ENCODE peak calls at places on chromosomes 6 and 20, in nine cellular contexts. U, O, W, C, S, T, J, L and P are unnamed samples.
A peak's percentile ranks its signal among the peaks of the same experiment; 100 is the strongest.

GRCh38 chr6:28838289-28838633 is 85.5 kb downstream of the TRIM27 start:
- DNase-seq in J (peak; percentile 61), T (peak; percentile 61), O (peak; percentile 82), W (no peak), S (peak; percentile 47), U (peak; percentile 34), L (peak; percentile 88), C (peak; percentile 77), P (peak; percentile 68)

GRCh38 chr6:148146717-148147116 is 195.9 kb upstream of the SASH1 start:
- DNase-seq in T (no peak), S (no peak), W (no peak), U (no peak), L (no peak), J (no peak), C (peak; percentile 18), O (no peak), P (no peak)

GRCh38 chr20:57588596-57588995 is 27.7 kb downstream of the PCK1 start:
- DNase-seq in L (no peak), C (no peak), S (no peak), U (no peak), T (no peak), W (no peak), J (no peak), O (no peak), P (no peak)

GRCh38 chr6:101294676-101295075 is 98.8 kb upstream of the GRIK2 start:
- DNase-seq in S (no peak), U (no peak), L (no peak), W (no peak), C (peak; percentile 66), O (no peak), T (no peak), J (no peak), P (no peak)

GRCh38 chr20:53923745-53924369 is 146.5 kb downstream of the BCAS1 start:
- DNase-seq in L (no peak), W (no peak), J (no peak), S (no peak), T (no peak), C (no peak), O (no peak), U (no peak), P (no peak)

GRCh38 chr6:69719602-69720193 is 77.1 kb downstream of the LMBRD1 start:
- DNase-seq in W (no peak), C (peak; percentile 42), L (peak; percentile 61), U (no peak), O (peak; percentile 59), T (no peak), J (no peak), S (no peak), P (peak; percentile 18)

GRCh38 chr6:41336824-41337223 is 1.4 kb downstream of the NCR2 start:
- DNase-seq in O (no peak), W (no peak), U (no peak), C (no peak), J (no peak), L (no peak), T (no peak), S (no peak), P (no peak)

GRCh38 chr20:46296526-46297250 is 11.6 kb downstream of the CDH22 start:
- DNase-seq in O (no peak), T (no peak), L (no peak), U (no peak), J (no peak), C (no peak), S (no peak), W (no peak), P (no peak)

GRCh38 chr6:98124176-98124575 is 710.2 kb upstream of the POU3F2 start:
- DNase-seq in L (no peak), J (no peak), U (no peak), T (no peak), C (peak; percentile 56), S (no peak), O (no peak), W (no peak), P (no peak)

GRCh38 chr6:4543596-4543995 is 232.6 kb upstream of the CDYL start:
- DNase-seq in U (no peak), J (no peak), O (no peak), C (no peak), T (no peak), S (no peak), L (no peak), W (no peak), P (no peak)

GRCh38 chr6:286681-287499 is 5.4 kb upstream of the DUSP22 start:
- DNase-seq in J (no peak), C (no peak), T (no peak), S (no peak), W (no peak), U (no peak), L (no peak), O (no peak), P (no peak)

GRCh38 chr20:52419205-52419604 is 227.6 kb upstream of the ZFP64 start:
- DNase-seq in L (no peak), J (no peak), T (no peak), U (no peak), C (no peak), W (no peak), S (no peak), O (no peak), P (no peak)

GRCh38 chr6:140660295-140660694 is 1285.8 kb upstream of the CITED2 start:
- DNase-seq in T (no peak), J (no peak), W (no peak), U (no peak), O (peak; percentile 33), S (no peak), L (no peak), C (peak; percentile 22), P (no peak)

GRCh38 chr6:42050897-42051653 is 751 bp downstream of the TAF8 start:
- DNase-seq in J (no peak), O (no peak), U (no peak), S (no peak), L (peak; percentile 27), W (no peak), C (no peak), T (no peak), P (no peak)

GRCh38 chr6:36984581-36985383 is 1.2 kb downstream of the MTCH1 start:
- DNase-seq in S (no peak), T (peak; percentile 44), L (peak; percentile 86), C (peak; percentile 64), U (no peak), O (peak; percentile 79), J (peak; percentile 23), W (no peak), P (no peak)

GRCh38 chr6:121633309-121633708 is 197.9 kb downstream of the GJA1 start:
- DNase-seq in W (no peak), J (no peak), L (no peak), C (no peak), O (no peak), S (no peak), U (no peak), T (no peak), P (no peak)

GRCh38 chr6:5778317-5778857 is 228.3 kb downstream of the NRN1 start:
- DNase-seq in O (no peak), U (no peak), C (no peak), S (no peak), W (no peak), T (no peak), J (no peak), L (no peak), P (no peak)

GRCh38 chr6:157253017-157253416 is 70.3 kb downstream of the TMEM242 start:
- DNase-seq in S (no peak), T (no peak), J (no peak), L (no peak), W (no peak), O (no peak), U (no peak), C (no peak), P (no peak)

GRCh38 chr6:100620085-100620484 is 155.4 kb upstream of the SIM1 start:
- DNase-seq in O (peak; percentile 60), T (no peak), J (no peak), S (no peak), C (peak; percentile 85), U (no peak), W (no peak), L (no peak), P (no peak)

GRCh38 chr20:37357481-37358365 is 11.8 kb downstream of the SRC start:
- DNase-seq in C (no peak), U (peak; percentile 79), J (no peak), O (no peak), L (no peak), W (no peak), T (no peak), S (no peak), P (no peak)

GRCh38 chr6:17354700-17355403 is 38.5 kb upstream of the CAP2 start:
- DNase-seq in U (no peak), W (no peak), L (no peak), J (no peak), S (no peak), T (no peak), C (peak; percentile 85), O (peak; percentile 8), P (no peak)

GRCh38 chr20:58310291-58310782 is 822 bp downstream of the RAB22A start:
- DNase-seq in S (no peak), O (peak; percentile 16), W (no peak), C (peak; percentile 21), T (no peak), L (no peak), U (no peak), J (no peak), P (no peak)

GRCh38 chr6:36546664-36546957 is 668 bp downstream of the STK38 start:
- DNase-seq in U (no peak), T (no peak), C (peak; percentile 29), O (no peak), J (no peak), S (no peak), L (no peak), W (no peak), P (no peak)

GRCh38 chr6:36098920-36099647 is 31.2 kb upstream of the MAPK13 start:
- DNase-seq in J (no peak), W (no peak), L (peak; percentile 89), U (peak; percentile 58), O (no peak), C (no peak), S (no peak), T (no peak), P (peak; percentile 39)

GRCh38 chr20:61314326-61315010 is 62.4 kb downstream of the CDH4 start:
- DNase-seq in T (no peak), C (no peak), J (no peak), W (no peak), L (no peak), O (no peak), S (no peak), U (no peak), P (no peak)